ENCODE peak calls at places on chromosomes 5 and 9, in four cellular contexts. U is AG09319, E is fibroblast of lung, B is endothelial cell. I is an unnamed sample.

GRCh38 chr9:136486823-136487620 is 4.2 kb upstream of the SEC16A start:
- DNase-seq in U (no peak), E (no peak), B (no peak), I (no peak)

GRCh38 chr9:84438391-84438790 is 97.8 kb upstream of the SLC28A3 start:
- DNase-seq in U (no peak), E (no peak), B (no peak), I (no peak)

GRCh38 chr5:149809919-149810691 is 80.0 kb downstream of the PPARGC1B start:
- DNase-seq in U (no peak), E (no peak), B (no peak), I (no peak)

GRCh38 chr5:9197881-9198260 is 348.0 kb downstream of the SEMA5A start:
- DNase-seq in U (no peak), E (peak; percentile 48), B (no peak), I (no peak)

GRCh38 chr9:21965401-21965951 is 28.7 kb downstream of the CDKN2A start:
- DNase-seq in U (no peak), E (peak; percentile 67), B (peak; percentile 81), I (peak; percentile 71)

GRCh38 chr9:137212520-137212919 is 7.0 kb downstream of the NDOR1 start:
- DNase-seq in U (no peak), E (no peak), B (no peak), I (no peak)

GRCh38 chr5:116575635-116576042 is 1.0 kb upstream of the SEMA6A start:
- DNase-seq in U (no peak), E (no peak), B (peak; percentile 33), I (peak; percentile 42)

GRCh38 chr9:93072383-93072795 is 13.9 kb downstream of the SUSD3 start:
- DNase-seq in U (peak; percentile 39), E (peak; percentile 88), B (no peak), I (no peak)

GRCh38 chr5:113166710-113167366 is 190.2 kb downstream of the DCP2 start:
- DNase-seq in U (no peak), E (peak; percentile 31), B (no peak), I (no peak)

GRCh38 chr9:128992995-128993394 is 35.1 kb downstream of the SH3GLB2 start:
- DNase-seq in U (no peak), E (peak; percentile 11), B (no peak), I (no peak)
- TF ChIP-seq CTCF in U (peak; percentile 18), E (peak; percentile 36), B (no peak), I (no peak)

DNA sequence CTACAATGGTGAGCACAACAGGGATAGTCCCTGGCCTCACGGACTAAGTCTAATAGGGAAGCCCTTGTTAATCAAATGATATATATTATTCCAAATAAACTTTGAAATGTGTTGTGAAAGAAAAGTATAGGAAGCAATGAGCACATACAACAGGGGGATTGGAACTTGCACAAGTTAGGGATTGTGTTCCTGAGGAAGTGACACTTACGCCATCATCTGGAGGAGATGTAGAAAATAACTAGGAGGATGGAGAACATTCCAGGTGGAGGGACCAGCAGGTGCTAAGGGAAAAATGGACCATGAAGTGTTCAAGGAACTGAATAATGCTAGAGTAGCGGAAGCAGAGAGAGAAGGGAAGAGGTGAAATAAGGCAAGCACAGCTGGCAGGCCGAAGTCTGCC is 18.8 kb upstream of the RPS23 start:
- DNase-seq in U (no peak), E (no peak), B (no peak), I (no peak)
- TF ChIP-seq CTCF in U (no peak), E (no peak), B (no peak), I (no peak)

DNA sequence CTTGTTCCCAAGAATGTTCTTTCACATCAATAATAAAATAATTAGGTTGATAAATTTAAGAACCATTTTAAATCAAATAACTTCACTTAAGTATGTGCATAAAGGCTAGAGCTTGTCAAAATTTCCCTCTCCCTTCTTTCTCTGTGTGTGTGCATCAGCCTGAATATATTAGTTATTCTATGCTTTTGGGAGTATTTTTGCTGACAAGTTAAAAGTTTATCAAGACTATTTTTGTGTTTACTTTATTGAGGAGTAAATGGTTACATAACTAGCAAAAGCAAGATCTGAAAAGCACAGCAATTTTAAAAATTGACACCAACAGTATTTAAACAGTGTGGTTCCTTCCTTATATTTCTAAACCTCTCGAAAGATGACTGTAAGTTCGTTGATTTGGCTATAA is 261.7 kb downstream of the ISL1 start:
- DNase-seq in U (no peak), E (no peak), B (no peak), I (no peak)
- TF ChIP-seq CTCF in U (no peak), E (no peak), B (no peak), I (no peak)

GRCh38 chr5:58965677-58966414 is 383.0 kb downstream of the RAB3C start:
- DNase-seq in U (no peak), E (no peak), B (no peak), I (no peak)
- TF ChIP-seq CTCF in U (no peak), E (no peak), B (peak; percentile 32), I (no peak)

DNA sequence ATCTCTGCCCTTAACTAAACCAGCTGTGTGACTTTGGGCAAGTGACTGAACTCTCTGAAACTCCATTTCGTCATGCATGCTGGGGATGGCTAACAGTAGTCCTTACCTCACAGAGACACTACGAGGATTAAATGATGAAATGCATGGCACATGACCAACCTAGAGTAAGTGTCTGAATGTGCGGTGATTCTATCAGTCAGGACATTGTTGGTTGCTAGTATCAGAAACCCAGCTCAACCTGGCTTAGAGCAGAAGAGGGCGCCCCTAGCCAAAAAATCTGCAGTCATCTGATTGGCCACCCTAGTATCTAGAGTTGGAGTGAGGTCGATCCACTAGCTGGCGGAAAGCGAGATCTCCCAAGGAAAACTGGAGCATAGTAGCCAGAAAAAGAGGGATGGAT is 25.2 kb downstream of the NEURL1B start:
- DNase-seq in U (no peak), E (no peak), B (peak; percentile 30), I (no peak)
- TF ChIP-seq CTCF in U (no peak), E (no peak), B (no peak), I (no peak)